ENCODE peak calls at places on chromosomes 11 and 22, in ten cellular contexts. K is HCT116, E is GM23248, Z is H1, A is neural progenitor cell, H is fibroblast of lung, O is IMR-90, C is K562, D is mammary epithelial cell, X is HepG2. U is an unnamed sample.

GRCh38 chr22:31650391-31650790 is 11.6 kb downstream of the PISD start:
- DNase-seq in K (no peak), E (peak; percentile 87), Z (no peak), A (no peak), H (peak; percentile 74), O (peak; percentile 89), C (no peak), D (peak; percentile 85), X (no peak), U (no peak)

GRCh38 chr11:12017243-12017678 is 8.8 kb upstream of the DKK3 start:
- DNase-seq in K (no peak), E (peak; percentile 93), Z (no peak), A (no peak), H (peak; percentile 66), O (peak; percentile 85), C (no peak), D (peak; percentile 37), X (no peak), U (no peak)

GRCh38 chr11:45685976-45686375 is 20.6 kb upstream of the CHST1 start:
- DNase-seq in K (no peak), E (no peak), Z (no peak), A (no peak), H (no peak), O (no peak), C (no peak), D (no peak), X (no peak), U (no peak)

GRCh38 chr11:6574816-6575715 is 28.4 kb downstream of the RRP8 start:
- DNase-seq in K (no peak), E (no peak), Z (no peak), A (no peak), H (no peak), O (no peak), C (no peak), D (no peak), X (no peak), U (no peak)

GRCh38 chr11:14309425-14310192 is 49.4 kb downstream of the RRAS2 start:
- DNase-seq in K (no peak), E (no peak), Z (no peak), A (no peak), H (no peak), O (no peak), C (no peak), D (no peak), X (no peak), U (no peak)

GRCh38 chr11:128161994-128162393 is 425.4 kb downstream of the ETS1 start:
- DNase-seq in K (no peak), E (no peak), Z (no peak), A (no peak), H (no peak), O (no peak), C (no peak), D (no peak), X (no peak), U (no peak)

GRCh38 chr11:65817815-65818680 is 15.7 kb upstream of the SNX32 start:
- DNase-seq in K (peak; percentile 76), E (peak; percentile 90), Z (peak; percentile 53), A (peak; percentile 95), H (peak; percentile 86), O (peak; percentile 80), C (peak; percentile 94), D (peak; percentile 82), X (peak; percentile 71), U (peak; percentile 91)

GRCh38 chr11:16902182-16902581 is 112.0 kb downstream of the PLEKHA7 start:
- DNase-seq in K (peak; percentile 48), E (no peak), Z (no peak), A (no peak), H (no peak), O (peak; percentile 21), C (no peak), D (peak; percentile 99), X (no peak), U (no peak)

GRCh38 chr11:102831128-102831708 is 12.2 kb downstream of the MMP3 start:
- DNase-seq in K (no peak), E (peak; percentile 88), Z (no peak), A (peak; percentile 69), H (peak; percentile 62), O (peak; percentile 23), C (peak; percentile 12), D (no peak), X (peak; percentile 4), U (no peak)

GRCh38 chr11:25981998-25982397 is 349.9 kb upstream of the ANO3 start:
- DNase-seq in K (no peak), E (peak; percentile 80), Z (no peak), A (peak; percentile 65), H (peak; percentile 92), O (peak; percentile 77), C (no peak), D (peak; percentile 41), X (peak; percentile 53), U (peak; percentile 87)

GRCh38 chr11:76216536-76217326 is 10.4 kb upstream of the WNT11 start:
- DNase-seq in K (no peak), E (no peak), Z (no peak), A (peak; percentile 43), H (peak; percentile 26), O (no peak), C (no peak), D (no peak), X (no peak), U (no peak)

GRCh38 chr22:40504285-40505249 is 132.0 kb downstream of the MRTFA start:
- DNase-seq in K (no peak), E (no peak), Z (no peak), A (no peak), H (no peak), O (no peak), C (no peak), D (no peak), X (no peak), U (no peak)

GRCh38 chr11:18727499-18728236 is 1.7 kb upstream of the IGSF22 start:
- DNase-seq in K (peak; percentile 35), E (peak; percentile 64), Z (no peak), A (peak; percentile 71), H (no peak), O (peak; percentile 16), C (peak; percentile 71), D (no peak), X (peak; percentile 48), U (peak; percentile 78)

GRCh38 chr11:20362481-20362880 is 1.0 kb upstream of the HTATIP2 start:
- DNase-seq in K (no peak), E (no peak), Z (no peak), A (no peak), H (no peak), O (no peak), C (no peak), D (no peak), X (no peak), U (no peak)

GRCh38 chr11:2674681-2675131 is 25.1 kb downstream of the KCNQ1OT1 start:
- DNase-seq in K (no peak), E (no peak), Z (no peak), A (peak; percentile 22), H (no peak), O (no peak), C (no peak), D (no peak), X (no peak), U (no peak)

GRCh38 chr11:119518746-119519382 is 95.9 kb upstream of the THY1 start:
- DNase-seq in K (no peak), E (peak; percentile 58), Z (peak; percentile 25), A (peak; percentile 89), H (peak; percentile 37), O (peak; percentile 58), C (peak; percentile 59), D (peak; percentile 54), X (no peak), U (peak; percentile 10)

GRCh38 chr11:120184946-120185677 is 25.7 kb upstream of the OAF start:
- DNase-seq in K (no peak), E (peak; percentile 80), Z (no peak), A (no peak), H (peak; percentile 50), O (peak; percentile 48), C (no peak), D (no peak), X (peak; percentile 93), U (no peak)

GRCh38 chr11:111540921-111541208 is 345 bp downstream of the LAYN start:
- DNase-seq in K (no peak), E (no peak), Z (no peak), A (no peak), H (no peak), O (no peak), C (no peak), D (no peak), X (no peak), U (no peak)
- H2AFZ ChIP-seq in K (no peak overlapping the region), E (peak overlapping the region; percentile 86), Z (peak overlapping the region; percentile 92), A (peak overlapping the region; percentile 81), H (peak overlapping the region; percentile 30), O (peak overlapping the region; percentile 86), C (no peak overlapping the region), D (peak overlapping the region; percentile 95), X (no peak overlapping the region), U (no peak overlapping the region)

DNA sequence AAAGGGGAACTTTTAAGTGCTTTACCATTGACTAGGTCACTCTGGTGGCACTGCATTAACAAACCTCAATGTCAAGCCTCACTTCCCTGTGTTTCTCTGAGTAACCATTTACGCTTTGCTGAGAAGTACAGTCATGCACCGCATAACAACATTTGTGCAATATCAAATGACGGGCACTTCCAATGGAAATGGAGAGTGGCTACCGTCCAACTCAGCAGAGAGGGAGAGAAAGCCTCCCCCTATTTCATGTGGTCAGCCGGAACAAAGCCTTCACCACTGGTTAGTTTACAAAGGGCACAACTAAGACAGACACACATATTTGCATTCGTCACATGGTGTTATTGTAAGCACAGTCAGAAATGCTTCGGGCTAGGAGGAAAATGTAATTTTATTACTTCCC is 117.3 kb downstream of the RASSF10 start:
- DNase-seq in K (no peak), E (no peak), Z (no peak), A (no peak), H (peak; percentile 97), O (peak; percentile 98), C (no peak), D (peak; percentile 58), X (no peak), U (no peak)
- H3K4me2 ChIP-seq in K (no peak overlapping the region), E (no peak overlapping the region), Z (no peak overlapping the region), A (no peak overlapping the region), H (peak overlapping the region; percentile 56), O (peak overlapping the region; percentile 0), C (no peak overlapping the region), D (no peak overlapping the region), X (no peak overlapping the region), U (no peak overlapping the region)

DNA sequence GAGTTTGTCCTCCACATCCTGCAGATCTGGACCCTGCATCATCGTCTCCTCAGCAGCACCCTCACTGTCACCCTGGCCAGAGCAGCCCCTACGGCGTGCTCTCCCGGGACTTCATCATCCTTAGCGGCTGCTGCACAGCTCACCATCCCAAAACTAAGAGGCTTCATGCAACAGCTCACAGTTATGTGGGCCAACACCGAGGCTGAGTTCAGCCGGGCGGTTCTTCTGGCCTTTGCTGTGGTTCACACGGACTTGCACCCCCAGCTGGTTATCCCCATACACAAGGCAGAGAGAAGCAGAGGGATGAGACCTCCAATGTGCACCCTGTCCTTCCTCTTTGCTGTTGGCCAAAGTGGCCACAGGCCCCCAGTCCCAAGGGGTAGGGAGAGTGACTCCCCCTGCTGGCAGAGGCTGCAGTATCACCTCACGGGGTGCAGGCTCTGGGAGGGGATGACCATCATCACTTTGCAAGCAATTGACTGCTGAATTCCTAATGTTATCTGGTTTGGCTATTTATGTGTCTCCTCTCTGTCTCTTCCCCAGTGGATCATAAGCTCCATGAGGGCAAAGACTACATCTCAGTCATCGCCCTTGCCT is 276.8 kb downstream of the BRD1 start:
- DNase-seq in K (no peak), E (no peak), Z (no peak), A (no peak), H (no peak), O (no peak), C (peak; percentile 44), D (no peak), X (no peak), U (no peak)
- H3K9me3 ChIP-seq in K (no peaks in the 10 kb centered on the region), E (no peaks in the 10 kb centered on the region), Z (peaks cover 8% of the 10 kb centered on the region), A (no peaks in the 10 kb centered on the region), H (no peaks in the 10 kb centered on the region), O (peaks cover 78% of the 10 kb centered on the region), C (no peaks in the 10 kb centered on the region), D (peaks cover 71% of the 10 kb centered on the region), X (peaks cover 7% of the 10 kb centered on the region), U (no peaks in the 10 kb centered on the region)

GRCh38 chr11:133541331-133542095 is 9.2 kb upstream of the OPCML start:
- DNase-seq in K (no peak), E (no peak), Z (peak; percentile 57), A (peak; percentile 83), H (no peak), O (no peak), C (no peak), D (no peak), X (no peak), U (no peak)
- H2AFZ ChIP-seq in K (no peak overlapping the region), E (no peak overlapping the region), Z (peak overlapping the region; percentile 10), A (peak overlapping the region; percentile 58), H (no peak overlapping the region), O (no peak overlapping the region), C (no peak overlapping the region), D (no peak overlapping the region), X (no peak overlapping the region), U (no peak overlapping the region)